ENCODE peak calls at places on chromosomes 12 and 14, in five cellular contexts. Q is SK-N-SH, C is H1, F is K562, Y is HepG2. J is an unnamed sample.

GRCh38 chr12:83320350-83320749 is 633.6 kb downstream of the TMTC2 start:
- DNase-seq in Q (no peak), C (no peak), F (no peak), Y (no peak), J (no peak)

GRCh38 chr14:106037380-106037779 is 511.0 kb downstream of the TMEM121 start:
- DNase-seq in Q (no peak), C (no peak), F (peak; percentile 5), Y (no peak), J (no peak)

GRCh38 chr14:103718572-103718971 is 3.0 kb downstream of the ZFYVE21 start:
- DNase-seq in Q (no peak), C (no peak), F (no peak), Y (no peak), J (no peak)

GRCh38 chr12:108320503-108321293 is 18.4 kb downstream of the CMKLR1 start:
- DNase-seq in Q (no peak), C (no peak), F (no peak), Y (no peak), J (peak; percentile 85)

GRCh38 chr14:77039285-77040058 is 11.0 kb upstream of the IRF2BPL start:
- DNase-seq in Q (no peak), C (no peak), F (no peak), Y (no peak), J (no peak)

GRCh38 chr12:98559666-98560065 is 33.8 kb upstream of the SLC25A3 start:
- DNase-seq in Q (no peak), C (no peak), F (no peak), Y (peak; percentile 60), J (no peak)

GRCh38 chr14:100037351-100037750 is 27.9 kb upstream of the EVL start:
- DNase-seq in Q (no peak), C (no peak), F (no peak), Y (no peak), J (no peak)

GRCh38 chr14:36671149-36671548 is 9.5 kb downstream of the PAX9 start:
- DNase-seq in Q (no peak), C (no peak), F (no peak), Y (no peak), J (no peak)

GRCh38 chr14:75164809-75165208 is 11.6 kb downstream of the TMED10 start:
- DNase-seq in Q (no peak), C (no peak), F (no peak), Y (no peak), J (no peak)

GRCh38 chr14:23660290-23661226 is 24.4 kb downstream of the DHRS2 start:
- DNase-seq in Q (no peak), C (no peak), F (no peak), Y (no peak), J (no peak)

GRCh38 chr14:52422650-52423356 is 108.7 kb downstream of the PTGER2 start:
- DNase-seq in Q (peak; percentile 41), C (no peak), F (no peak), Y (no peak), J (no peak)

GRCh38 chr12:128850400-128850799 is 2.9 kb upstream of the GLT1D1 start:
- DNase-seq in Q (no peak), C (no peak), F (no peak), Y (no peak), J (no peak)

GRCh38 chr14:23631702-23632460 is 4.3 kb upstream of the DHRS2 start:
- DNase-seq in Q (peak; percentile 79), C (peak; percentile 72), F (peak; percentile 63), Y (peak; percentile 96), J (peak; percentile 51)

GRCh38 chr14:90620540-90621204 is 195.6 kb downstream of the TTC7B start:
- DNase-seq in Q (no peak), C (no peak), F (no peak), Y (no peak), J (no peak)

GRCh38 chr12:108551556-108551955 is 9.4 kb downstream of the SART3 start:
- DNase-seq in Q (no peak), C (no peak), F (no peak), Y (no peak), J (no peak)

GRCh38 chr14:55572578-55572977 is 7.4 kb upstream of the KTN1 start:
- DNase-seq in Q (peak; percentile 41), C (no peak), F (no peak), Y (peak; percentile 72), J (no peak)

GRCh38 chr12:117359029-117359845 is 2.2 kb downstream of the NOS1 start:
- DNase-seq in Q (no peak), C (no peak), F (no peak), Y (no peak), J (no peak)

GRCh38 chr14:55514819-55515470 is 65.1 kb upstream of the KTN1 start:
- DNase-seq in Q (no peak), C (no peak), F (no peak), Y (no peak), J (no peak)

GRCh38 chr12:75414671-75415070 is 23.8 kb downstream of the GLIPR1L2 start:
- DNase-seq in Q (no peak), C (no peak), F (no peak), Y (no peak), J (no peak)

GRCh38 chr12:14961466-14962155 is at the start of gene ARHGDIB:
- DNase-seq in Q (no peak), C (no peak), F (no peak), Y (no peak), J (peak; percentile 87)

GRCh38 chr12:44021471-44021971 is 185.6 kb downstream of the TMEM117 start:
- DNase-seq in Q (no peak), C (no peak), F (no peak), Y (no peak), J (peak; percentile 40)

GRCh38 chr14:100709252-100709955 is 17.3 kb upstream of the DLK1 start:
- DNase-seq in Q (no peak), C (no peak), F (no peak), Y (no peak), J (no peak)

GRCh38 chr14:61197416-61197815 is 83.7 kb downstream of the TMEM30B start:
- DNase-seq in Q (no peak), C (no peak), F (no peak), Y (no peak), J (no peak)

GRCh38 chr12:11482955-11483354 is 87.6 kb upstream of the PRB2 start:
- DNase-seq in Q (no peak), C (no peak), F (no peak), Y (no peak), J (no peak)

GRCh38 chr12:60335765-60336164 is 739.9 kb downstream of the SLC16A7 start:
- DNase-seq in Q (no peak), C (no peak), F (no peak), Y (no peak), J (no peak)

GRCh38 chr12:1839956-1840550 is 19.7 kb downstream of the LRTM2 start:
- DNase-seq in Q (no peak), C (no peak), F (no peak), Y (peak; percentile 61), J (no peak)

GRCh38 chr14:75627406-75627805 is 33.3 kb downstream of the ERG28 start:
- DNase-seq in Q (no peak), C (no peak), F (no peak), Y (peak; percentile 83), J (no peak)

GRCh38 chr14:59262717-59263469 is 74.4 kb downstream of the DAAM1 start:
- DNase-seq in Q (no peak), C (no peak), F (no peak), Y (peak; percentile 95), J (no peak)

GRCh38 chr14:59332727-59333126 is 132.5 kb downstream of the GPR135 start:
- DNase-seq in Q (no peak), C (no peak), F (no peak), Y (no peak), J (no peak)

GRCh38 chr12:13962699-13963098 is 18.7 kb downstream of the GRIN2B start:
- DNase-seq in Q (peak; percentile 52), C (no peak), F (peak; percentile 28), Y (peak; percentile 5), J (no peak)

GRCh38 chr12:124713041-124713435 is 145.6 kb upstream of the NCOR2 start:
- DNase-seq in Q (no peak), C (no peak), F (no peak), Y (no peak), J (peak; percentile 4)

GRCh38 chr12:25977047-25977446 is 18.6 kb downstream of the RASSF8 start:
- DNase-seq in Q (no peak), C (no peak), F (no peak), Y (no peak), J (no peak)

GRCh38 chr12:40138526-40138925 is 32.6 kb upstream of the SLC2A13 start:
- DNase-seq in Q (no peak), C (no peak), F (no peak), Y (no peak), J (no peak)

GRCh38 chr12:63319386-63319785 is 168.4 kb upstream of the AVPR1A start:
- DNase-seq in Q (no peak), C (no peak), F (no peak), Y (no peak), J (no peak)

GRCh38 chr12:6996040-6996441 is 22.2 kb downstream of the LPCAT3 start:
- DNase-seq in Q (no peak), C (no peak), F (peak; percentile 44), Y (peak; percentile 63), J (no peak)

GRCh38 chr12:113069751-113070116 is 13.2 kb downstream of the DTX1 start:
- DNase-seq in Q (no peak), C (no peak), F (no peak), Y (no peak), J (no peak)

GRCh38 chr12:113070117-113070906 is 13.8 kb downstream of the DTX1 start:
- DNase-seq in Q (no peak), C (no peak), F (no peak), Y (no peak), J (no peak)

GRCh38 chr12:113068312-113068935 is 11.9 kb downstream of the DTX1 start:
- DNase-seq in Q (no peak), C (no peak), F (no peak), Y (no peak), J (no peak)

GRCh38 chr12:113071063-113071426 is 14.5 kb downstream of the DTX1 start:
- DNase-seq in Q (no peak), C (no peak), F (no peak), Y (no peak), J (no peak)

GRCh38 chr12:113069149-113069548 is 12.6 kb downstream of the DTX1 start:
- DNase-seq in Q (no peak), C (no peak), F (no peak), Y (no peak), J (no peak)
- TF ChIP-seq YY1 in Q (no peak), C (no peak), F (no peak), Y (no peak), J (no peak)

GRCh38 chr14:104883681-104884361 is 18.8 kb downstream of the CEP170B start:
- DNase-seq in Q (no peak), C (no peak), F (no peak), Y (no peak), J (no peak)
- TF ChIP-seq CHD2 in Q (no peak), C (no peak), F (no peak), Y (no peak), J (no peak)

GRCh38 chr14:22623047-22623446 is 21.1 kb downstream of the OR6J1 start:
- DNase-seq in Q (no peak), C (no peak), F (no peak), Y (no peak), J (no peak)

GRCh38 chr14:22626590-22626989 is 17.6 kb downstream of the OR6J1 start:
- DNase-seq in Q (no peak), C (no peak), F (no peak), Y (no peak), J (no peak)

GRCh38 chr14:22627506-22628263 is 16.5 kb downstream of the OR6J1 start:
- DNase-seq in Q (no peak), C (no peak), F (no peak), Y (no peak), J (no peak)

GRCh38 chr14:22622220-22622619 is 21.9 kb downstream of the OR6J1 start:
- DNase-seq in Q (no peak), C (no peak), F (no peak), Y (no peak), J (no peak)
- TF ChIP-seq TAF1 in Q (no peak), C (no peak), F (no peak), Y (no peak), J (no peak)

GRCh38 chr12:94258593-94258992 is 110.2 kb downstream of the PLXNC1 start:
- DNase-seq in Q (no peak), C (no peak), F (no peak), Y (no peak), J (no peak)
- TF ChIP-seq YY1 in Q (no peak), C (no peak), F (no peak), Y (no peak), J (peak; percentile 59)